ENCODE peak calls at places on chromosomes 5 and 9, in ten cellular contexts. F is aorta; Z is heart right ventricle; N is CD8-positive, alpha-beta T cell; J is adipocyte; C is cardiac muscle cell; T is GM06990; M is tibial nerve; H is fibroblast of lung; A is effector memory CD4-positive, alpha-beta T cell. I is an unnamed sample.
A peak's percentile ranks its signal among the peaks of the same experiment; 100 is the strongest.

GRCh38 chr5:4720831-4721230 is 419.3 kb upstream of the ADAMTS16 start:
- DNase-seq in N (no peak), J (no peak), F (no peak), T (no peak), C (no peak), M (no peak), A (no peak), Z (no peak), H (no peak), I (peak; percentile 14)

GRCh38 chr5:176402684-176403083 is 13.7 kb downstream of the CLTB start:
- DNase-seq in A (no peak), Z (no peak), T (no peak), C (peak; percentile 23), M (no peak), J (no peak), H (peak; percentile 46), N (no peak), F (peak; percentile 22), I (no peak)

GRCh38 chr9:130215341-130216119 is 43.3 kb downstream of the NCS1 start:
- DNase-seq in M (no peak), C (peak; percentile 77), Z (no peak), T (no peak), A (no peak), J (no peak), H (peak; percentile 49), F (peak; percentile 59), N (no peak), I (peak; percentile 35)

GRCh38 chr9:87395804-87396458 is 101.7 kb upstream of the DAPK1 start:
- DNase-seq in C (no peak), Z (no peak), F (no peak), T (no peak), M (no peak), A (no peak), N (no peak), H (peak; percentile 42), J (no peak), I (no peak)

GRCh38 chr5:20088361-20088760 is 100.4 kb upstream of the CDH18 start:
- DNase-seq in M (no peak), A (no peak), F (no peak), C (no peak), Z (no peak), N (no peak), T (no peak), J (no peak), H (peak; percentile 36), I (no peak)

GRCh38 chr9:88994820-88995180 is 3.5 kb downstream of the S1PR3 start:
- DNase-seq in H (peak; percentile 72), T (no peak), J (peak; percentile 73), C (peak; percentile 66), M (no peak), Z (no peak), N (no peak), F (no peak), A (no peak), I (no peak)

GRCh38 chr5:96691503-96692303 is 29.5 kb downstream of the CAST start:
- DNase-seq in Z (no peak), J (peak; percentile 82), C (peak; percentile 47), A (no peak), F (no peak), T (no peak), N (no peak), M (no peak), H (peak; percentile 45), I (peak; percentile 56)

GRCh38 chr5:132419517-132420468 is 50.3 kb downstream of the SLC22A5 start:
- DNase-seq in N (peak; percentile 80), M (peak; percentile 31), J (peak; percentile 87), H (peak; percentile 80), A (peak; percentile 38), C (peak; percentile 86), Z (peak; percentile 78), T (peak; percentile 81), F (peak; percentile 73), I (peak; percentile 48)

GRCh38 chr5:124581866-124582650 is 164.4 kb downstream of the ZNF608 start:
- DNase-seq in C (no peak), F (no peak), A (no peak), Z (no peak), H (peak; percentile 82), T (no peak), J (no peak), M (no peak), N (no peak), I (no peak)

GRCh38 chr5:1266791-1267190 is 28.1 kb downstream of the TERT start:
- DNase-seq in N (no peak), Z (no peak), T (no peak), C (no peak), A (no peak), H (no peak), J (no peak), F (no peak), M (no peak), I (no peak)
- H3K36me3 ChIP-seq in N (no peaks in the 10 kb centered on the region), Z (no peaks in the 10 kb centered on the region), T (no peaks in the 10 kb centered on the region), C (no peaks in the 10 kb centered on the region), A (no peaks in the 10 kb centered on the region), H (no peaks in the 10 kb centered on the region), J (no peaks in the 10 kb centered on the region), F (no peaks in the 10 kb centered on the region), M (no peaks in the 10 kb centered on the region), I (no peaks in the 10 kb centered on the region)

GRCh38 chr5:30100148-30100547 is 1093.3 kb upstream of the CDH6 start:
- DNase-seq in F (no peak), C (no peak), M (no peak), A (no peak), T (no peak), H (no peak), N (no peak), Z (no peak), J (no peak), I (no peak)

GRCh38 chr5:30100929-30101328 is 1092.6 kb upstream of the CDH6 start:
- DNase-seq in H (no peak), C (no peak), Z (no peak), J (no peak), T (no peak), N (no peak), A (no peak), F (no peak), M (no peak), I (no peak)

GRCh38 chr5:30105186-30105585 is 1088.3 kb upstream of the CDH6 start:
- DNase-seq in A (no peak), H (no peak), N (no peak), J (no peak), T (no peak), M (no peak), F (no peak), C (no peak), Z (no peak), I (no peak)

GRCh38 chr5:30102185-30102584 is 1091.3 kb upstream of the CDH6 start:
- DNase-seq in J (no peak), C (no peak), N (no peak), A (no peak), T (no peak), F (no peak), Z (no peak), M (no peak), H (no peak), I (no peak)

DNA sequence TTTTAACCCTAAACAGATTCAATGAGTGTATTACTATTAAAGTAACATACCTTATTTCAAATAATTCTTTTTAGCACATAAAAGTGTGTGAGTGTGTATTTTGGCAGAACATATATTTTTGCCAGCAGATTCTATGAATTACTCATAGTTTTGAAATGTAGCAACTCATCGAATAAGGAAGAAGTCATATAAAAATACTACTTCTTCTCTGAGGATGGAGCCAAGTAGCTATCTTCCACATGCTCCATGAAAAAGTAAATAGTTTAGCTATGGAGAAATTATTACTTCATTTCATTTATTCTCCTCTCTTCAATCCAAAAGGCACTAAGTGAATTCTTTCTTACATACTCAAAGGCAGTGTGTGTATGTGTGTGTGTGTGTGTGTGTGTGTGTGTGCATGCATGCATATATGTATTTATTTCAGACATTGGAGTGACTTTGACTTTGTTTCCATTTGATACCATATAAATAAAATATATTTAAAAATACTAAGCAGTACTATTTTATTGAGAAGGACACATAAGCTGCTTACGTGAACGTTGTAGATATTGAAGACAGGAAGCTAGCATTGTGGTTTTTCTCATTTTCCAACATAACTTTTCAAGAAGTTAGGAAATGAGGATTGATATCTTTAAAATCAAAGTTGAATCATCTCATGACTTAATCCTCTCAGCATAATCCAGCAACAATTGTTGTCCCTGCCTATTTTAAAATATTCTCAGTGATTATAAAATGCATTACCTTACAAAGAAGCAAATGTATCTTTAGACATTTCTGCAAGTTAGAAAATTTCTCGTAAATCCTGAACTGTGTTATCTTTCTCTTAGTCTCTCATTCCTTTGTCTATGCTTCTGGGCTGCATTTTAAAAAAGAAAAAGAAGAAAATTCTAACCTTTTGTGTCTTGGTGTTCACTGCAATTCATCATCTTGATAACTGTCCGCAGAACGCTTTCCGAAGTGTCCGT is 1090.1 kb upstream of the CDH6 start:
- DNase-seq in N (no peak), T (no peak), J (no peak), C (peak; percentile 61), Z (no peak), F (no peak), A (no peak), H (peak; percentile 24), M (no peak), I (no peak)
- H3K27me3 ChIP-seq in N (no peaks in the 10 kb centered on the region), T (no peaks in the 10 kb centered on the region), J (no peaks in the 10 kb centered on the region), C (no peaks in the 10 kb centered on the region), Z (no peaks in the 10 kb centered on the region), F (no peaks in the 10 kb centered on the region), A (no peaks in the 10 kb centered on the region), H (no peaks in the 10 kb centered on the region), M (no peaks in the 10 kb centered on the region), I (no peaks in the 10 kb centered on the region)

GRCh38 chr5:57346336-57346735 is 136.3 kb downstream of the ACTBL2 start:
- DNase-seq in C (peak; percentile 78), T (no peak), M (no peak), A (no peak), J (no peak), N (no peak), F (no peak), H (no peak), Z (no peak), I (no peak)
- H3K4me3 ChIP-seq in C (no peak overlapping the region), T (no peak overlapping the region), M (no peak overlapping the region), A (no peak overlapping the region), J (no peak overlapping the region), N (no peak overlapping the region), F (no peak overlapping the region), H (no peak overlapping the region), Z (no peak overlapping the region), I (no peak overlapping the region)

GRCh38 chr9:128593039-128593438 is 40.7 kb downstream of the SPTAN1 start:
- DNase-seq in T (no peak), N (no peak), F (no peak), M (no peak), C (no peak), Z (no peak), H (no peak), J (no peak), A (no peak), I (no peak)

GRCh38 chr9:128588581-128589233 is 36.3 kb downstream of the SPTAN1 start:
- DNase-seq in M (no peak), N (no peak), H (no peak), T (no peak), A (no peak), Z (no peak), J (no peak), F (no peak), C (no peak), I (no peak)

DNA sequence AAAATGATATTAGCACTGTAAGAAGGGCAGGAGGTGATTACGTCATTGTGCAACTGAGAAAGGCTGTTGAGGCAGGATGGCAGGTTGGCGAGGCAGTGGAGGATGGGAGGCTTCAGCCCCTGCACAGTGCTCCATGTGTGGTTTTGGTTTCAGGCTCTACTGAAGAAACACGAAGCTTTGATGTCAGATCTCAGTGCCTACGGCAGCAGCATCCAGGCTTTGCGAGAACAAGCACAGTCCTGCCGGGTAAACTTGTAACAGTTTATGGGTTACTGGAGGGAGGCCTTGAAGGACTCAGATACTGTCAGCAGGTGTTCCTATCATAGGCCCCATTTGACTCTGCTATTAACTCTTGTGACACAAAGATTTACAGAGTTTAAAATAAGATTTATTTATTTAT is 35.1 kb downstream of the SPTAN1 start:
- DNase-seq in F (no peak), N (peak; percentile 52), M (no peak), T (peak; percentile 40), Z (no peak), J (no peak), C (no peak), A (no peak), H (no peak), I (no peak)
- H3K36me3 ChIP-seq in F (peaks cover 14% of the 10 kb centered on the region), N (peaks cover 69% of the 10 kb centered on the region), M (no peaks in the 10 kb centered on the region), T (peaks cover 37% of the 10 kb centered on the region), Z (peaks cover 17% of the 10 kb centered on the region), J (peaks cover 94% of the 10 kb centered on the region), C (peaks cover 78% of the 10 kb centered on the region), A (peaks cover 88% of the 10 kb centered on the region), H (peaks cover 50% of the 10 kb centered on the region), I (peaks cover 60% of the 10 kb centered on the region)

I was measured in mammary epithelial cell.